ENCODE peak calls at places on chromosomes 4 and X, in four cellular contexts. G is H54, J is RWPE1, S is D341Med. A is an unnamed sample.
A peak's percentile ranks its signal among the peaks of the same experiment; 100 is the strongest.

GRCh38 chr4:77681792-77682191 is 76.2 kb downstream of the CXCL13 start:
- DNase-seq in G (no peak), J (no peak), S (no peak), A (no peak)

GRCh38 chrX:51144828-51145442 is 187.7 kb upstream of the NUDT10 start:
- DNase-seq in G (no peak), J (peak; percentile 5), S (peak; percentile 29), A (no peak)

GRCh38 chr4:179521937-179522336 is 2079.7 kb upstream of the AGA start:
- DNase-seq in G (no peak), J (no peak), S (no peak), A (no peak)

GRCh38 chrX:134571831-134572230 is 86.4 kb downstream of the PLAC1 start:
- DNase-seq in G (no peak), J (no peak), S (no peak), A (no peak)

GRCh38 chr4:156792462-156793085 is 179.0 kb downstream of the PDGFC start:
- DNase-seq in G (no peak), J (no peak), S (no peak), A (no peak)

GRCh38 chrX:52422884-52423283 is 54.1 kb downstream of the XAGE2 start:
- DNase-seq in G (no peak), J (no peak), S (no peak), A (no peak)

GRCh38 chr4:1961038-1961437 is 47.7 kb downstream of the NELFA start:
- DNase-seq in G (no peak), J (no peak), S (no peak), A (no peak)

GRCh38 chr4:140726776-140727500 is 29.2 kb downstream of the TBC1D9 start:
- DNase-seq in G (no peak), J (no peak), S (no peak), A (no peak)

GRCh38 chr4:41052287-41052686 is 162.1 kb downstream of the APBB2 start:
- DNase-seq in G (no peak), J (no peak), S (no peak), A (no peak)

GRCh38 chr4:7074423-7074822 is 6.6 kb upstream of the GRPEL1 start:
- DNase-seq in G (peak; percentile 45), J (no peak), S (no peak), A (no peak)

GRCh38 chr4:175277816-175278215 is 359.7 kb downstream of the ADAM29 start:
- DNase-seq in G (no peak), J (no peak), S (no peak), A (no peak)

GRCh38 chrX:45077748-45078424 is 122.8 kb downstream of the DIPK2B start:
- DNase-seq in G (no peak), J (no peak), S (no peak), A (no peak)

GRCh38 chr4:183118141-183118540 is 19.1 kb downstream of the WWC2 start:
- DNase-seq in G (no peak), J (no peak), S (no peak), A (no peak)

GRCh38 chr4:76803522-76803921 is 94.4 kb downstream of the SOWAHB start:
- DNase-seq in G (peak; percentile 31), J (peak; percentile 95), S (no peak), A (peak; percentile 95)

GRCh38 chr4:53990641-53991040 is 73.8 kb downstream of the CHIC2 start:
- DNase-seq in G (no peak), J (no peak), S (no peak), A (no peak)

GRCh38 chr4:57442834-57443291 is 332.7 kb upstream of the IGFBP7 start:
- DNase-seq in G (no peak), J (peak; percentile 44), S (peak; percentile 72), A (peak; percentile 7)

GRCh38 chr4:25838526-25838925 is 24.3 kb downstream of the SEL1L3 start:
- DNase-seq in G (no peak), J (no peak), S (no peak), A (no peak)

GRCh38 chr4:82984459-82984858 is 26.2 kb downstream of the LIN54 start:
- DNase-seq in G (peak; percentile 4), J (peak; percentile 46), S (no peak), A (peak; percentile 57)

A was measured in foreskin keratinocyte.